ENCODE peak calls at places on chromosome 15, in five cellular contexts. D, Z, U, O and K are unnamed samples.

GRCh38 chr15:40253179-40253790 is 14.4 kb downstream of the PAK6 start:
- DNase-seq in D (no peak), O (no peak), U (no peak), Z (peak; percentile 5), K (no peak)

GRCh38 chr15:94205366-94205765 is 26.0 kb upstream of the MCTP2 start:
- DNase-seq in O (no peak), U (no peak), Z (no peak), D (no peak), K (no peak)

GRCh38 chr15:69976366-69976994 is 121.2 kb downstream of the TLE3 start:
- DNase-seq in Z (no peak), U (no peak), D (peak; percentile 69), O (no peak), K (peak; percentile 8)

GRCh38 chr15:100869151-100869999 is 10.3 kb upstream of the ALDH1A3 start:
- DNase-seq in D (no peak), Z (peak; percentile 48), U (peak; percentile 47), O (no peak), K (no peak)

GRCh38 chr15:72835289-72835890 is 51.8 kb upstream of the ADPGK start:
- DNase-seq in U (no peak), D (peak; percentile 60), O (no peak), Z (no peak), K (no peak)

GRCh38 chr15:65029736-65030208 is 333 bp upstream of the MTFMT start:
- DNase-seq in D (no peak), O (no peak), U (no peak), Z (no peak), K (no peak)

GRCh38 chr15:96977886-96978285 is 647.4 kb downstream of the NR2F2 start:
- DNase-seq in Z (no peak), D (no peak), O (no peak), U (no peak), K (no peak)

GRCh38 chr15:68606332-68606731 is 27.5 kb downstream of the CORO2B start:
- DNase-seq in U (no peak), Z (no peak), O (no peak), D (no peak), K (no peak)

GRCh38 chr15:92383528-92384326 is 10.0 kb upstream of the ST8SIA2 start:
- DNase-seq in D (peak; percentile 39), U (peak; percentile 54), O (no peak), Z (peak; percentile 67), K (no peak)

GRCh38 chr15:58545307-58546065 is 113.7 kb downstream of the LIPC start:
- DNase-seq in D (no peak), U (no peak), O (no peak), Z (no peak), K (no peak)

GRCh38 chr15:43317566-43318184 is 12.7 kb downstream of the LCMT2 start:
- DNase-seq in U (no peak), O (no peak), Z (no peak), D (no peak), K (no peak)

GRCh38 chr15:64825081-64825430 is 391 bp downstream of the PIF1 start:
- DNase-seq in Z (peak; percentile 34), U (peak; percentile 45), O (no peak), D (peak; percentile 35), K (no peak)

GRCh38 chr15:57259511-57260143 is 116.7 kb upstream of the CGNL1 start:
- DNase-seq in U (peak; percentile 12), Z (peak; percentile 90), D (no peak), O (no peak), K (no peak)

GRCh38 chr15:85125056-85125661 is 143.5 kb downstream of the PDE8A start:
- DNase-seq in D (no peak), O (no peak), U (no peak), Z (no peak), K (peak; percentile 24)

GRCh38 chr15:31437686-31438085 is 111.1 kb downstream of the KLF13 start:
- DNase-seq in O (no peak), D (no peak), Z (no peak), U (no peak), K (no peak)

GRCh38 chr15:92833493-92834271 is 66.4 kb upstream of the CHD2 start:
- DNase-seq in D (no peak), Z (no peak), U (no peak), O (no peak), K (no peak)

DNA sequence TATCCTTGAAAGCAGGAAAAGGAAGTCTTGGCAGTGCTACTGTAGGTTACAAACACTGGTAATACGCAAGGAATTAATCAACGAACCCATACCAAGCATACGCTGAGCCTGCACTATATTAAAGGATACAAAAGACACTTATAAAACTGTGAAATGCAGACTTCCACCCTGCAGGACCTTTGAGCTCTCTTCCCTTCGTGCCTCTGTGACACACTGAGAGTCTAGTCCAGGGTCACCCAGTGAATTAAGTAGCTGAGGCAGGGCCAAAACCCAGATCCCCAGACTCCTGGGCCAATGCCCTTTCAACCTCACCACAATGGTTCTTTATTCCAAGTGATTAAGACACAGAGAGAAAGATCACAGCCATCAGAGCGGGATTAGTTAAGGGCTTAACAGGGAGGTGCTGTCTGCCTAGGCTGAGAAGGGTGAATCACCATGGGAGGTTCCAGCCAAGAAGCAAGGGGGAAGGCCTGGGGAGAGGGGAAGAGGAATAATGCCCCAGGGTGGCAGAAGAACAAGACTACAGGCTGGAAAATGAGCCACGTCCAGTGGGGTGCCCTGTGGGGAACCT is 6.8 kb downstream of the ANXA2 start:
- DNase-seq in O (peak; percentile 73), U (no peak), Z (no peak), D (no peak), K (peak; percentile 99)
- H3K4me3 ChIP-seq in O (no peak overlapping the region), U (peak overlapping the region; percentile 95), Z (no peak overlapping the region), D (no peak overlapping the region), K (peak overlapping the region; percentile 84)

GRCh38 chr15:38857814-38858213 is 293.2 kb upstream of the RASGRP1 start:
- DNase-seq in D (no peak), U (no peak), Z (no peak), O (no peak), K (no peak)

GRCh38 chr15:38854506-38854905 is 289.9 kb upstream of the RASGRP1 start:
- DNase-seq in Z (no peak), O (no peak), U (no peak), D (no peak), K (no peak)

GRCh38 chr15:38859574-38859973 is 295.0 kb upstream of the RASGRP1 start:
- DNase-seq in Z (no peak), U (no peak), O (no peak), D (no peak), K (no peak)

DNA sequence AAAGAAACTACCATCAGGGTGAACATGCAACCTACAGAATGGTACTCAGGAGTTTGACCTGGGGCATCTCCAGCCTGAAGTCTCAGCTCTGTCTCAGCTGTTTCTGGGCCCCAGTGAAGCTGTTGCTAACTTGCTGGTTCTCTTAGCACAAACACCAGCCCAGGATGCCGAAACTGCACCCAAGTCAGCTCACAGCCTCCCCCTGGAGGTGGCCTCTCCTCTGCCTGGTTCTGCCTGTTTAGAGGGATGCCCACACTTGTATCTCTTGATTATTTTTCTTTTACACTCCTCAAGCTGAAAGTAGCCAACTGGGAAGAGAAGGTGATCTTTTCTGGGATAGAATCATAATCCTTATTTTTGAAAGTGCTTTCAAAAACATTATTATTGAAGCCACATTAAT is 289.0 kb upstream of the RASGRP1 start:
- DNase-seq in O (no peak), U (no peak), Z (peak; percentile 39), D (peak; percentile 14), K (no peak)
- TF ChIP-seq CTCF in O (no peak), U (peak; percentile 44), Z (peak; percentile 59), D (peak; percentile 23), K (peak; percentile 54)

GRCh38 chr15:33126559-33127290 is 67.8 kb downstream of the FMN1 start:
- DNase-seq in O (peak; percentile 74), U (peak; percentile 36), D (no peak), Z (peak; percentile 73), K (peak; percentile 80)
- H3K4me3 ChIP-seq in O (no peak overlapping the region), U (peak overlapping the region; percentile 40), D (no peak overlapping the region), Z (peak overlapping the region; percentile 4), K (no peak overlapping the region)

GRCh38 chr15:29750754-29751153 is 71.5 kb downstream of the TJP1 start:
- DNase-seq in Z (no peak), O (no peak), U (no peak), D (no peak), K (peak; percentile 88)

GRCh38 chr15:29749365-29750086 is 72.7 kb downstream of the TJP1 start:
- DNase-seq in U (no peak), Z (no peak), D (no peak), O (no peak), K (no peak)

GRCh38 chr15:29747837-29748417 is 74.3 kb downstream of the TJP1 start:
- DNase-seq in D (peak; percentile 41), U (peak; percentile 17), Z (no peak), O (no peak), K (no peak)
- TF ChIP-seq CTCF in D (peak; percentile 52), U (peak; percentile 77), Z (peak; percentile 36), O (peak; percentile 56), K (peak; percentile 24)

DNA sequence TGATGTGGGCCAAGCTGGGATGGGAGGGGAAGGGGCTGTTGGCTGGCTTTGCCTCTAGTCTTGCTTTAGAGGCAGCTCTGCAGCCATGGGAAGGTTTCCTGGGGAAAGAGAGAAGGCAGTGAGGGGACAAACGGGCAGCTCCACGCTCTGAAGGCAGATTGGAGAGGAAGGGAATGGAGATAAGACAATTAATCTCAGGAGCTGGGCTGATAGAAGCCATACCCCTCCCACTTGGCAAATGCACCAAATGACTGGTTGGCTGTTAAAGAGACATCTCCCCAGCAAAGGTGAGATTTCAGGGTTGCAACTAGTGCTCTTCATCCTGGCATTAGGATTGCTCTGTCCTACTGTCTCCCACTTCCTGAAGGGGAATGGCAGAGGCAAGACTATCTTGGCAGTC is 4.7 kb downstream of the RASGRP1 start:
- DNase-seq in Z (peak; percentile 13), U (peak; percentile 56), D (no peak), O (no peak), K (no peak)
- H3K4me3 ChIP-seq in Z (no peak overlapping the region), U (no peak overlapping the region), D (no peak overlapping the region), O (no peak overlapping the region), K (no peak overlapping the region)